ENCODE peak calls at places on chromosome 9, in seven cellular contexts. D is neural progenitor cell, I is colonic mucosa, X is PC-9, J is mucosa of descending colon, U is heart right ventricle, C is upper lobe of right lung. S is an unnamed sample. For H3K4me1, the result is how much of the 10 kb centered on the place peaks cover.

GRCh38 chr9:37033753-37034319 is at the start of gene PAX5:
- DNase-seq in D (no peak), I (no peak), X (no peak), J (no peak), U (no peak), C (no peak), S (no peak)

GRCh38 chr9:136644343-136644592 is 18.4 kb upstream of the EGFL7 start:
- DNase-seq in D (no peak), I (peak), X (no peak), J (peak), U (no peak), C (peak), S (peak)

GRCh38 chr9:86676426-86676825 is 270.9 kb downstream of the GAS1 start:
- DNase-seq in D (peak), I (no peak), X (no peak), J (no peak), U (no peak), C (no peak), S (no peak)

GRCh38 chr9:14320272-14321245 is 6.6 kb upstream of the NFIB start:
- DNase-seq in D (no peak), I (peak), X (no peak), J (no peak), U (no peak), C (no peak), S (no peak)

GRCh38 chr9:121782514-121783110 is 131.2 kb downstream of the DAB2IP start:
- DNase-seq in D (no peak), I (no peak), X (no peak), J (no peak), U (no peak), C (no peak), S (no peak)

GRCh38 chr9:5834214-5834613 is 1.3 kb upstream of the ERMP1 start:
- DNase-seq in D (no peak), I (no peak), X (no peak), J (no peak), U (no peak), C (no peak), S (no peak)

GRCh38 chr9:114288233-114289051 is 34.5 kb upstream of the ORM1 start:
- DNase-seq in D (peak), I (no peak), X (peak), J (peak), U (no peak), C (peak), S (no peak)

GRCh38 chr9:83231039-83231438 is 168.1 kb upstream of the RASEF start:
- DNase-seq in D (peak), I (no peak), X (no peak), J (no peak), U (no peak), C (no peak), S (no peak)

GRCh38 chr9:86434039-86434726 is 80.0 kb upstream of the TUT7 start:
- DNase-seq in D (peak), I (no peak), X (peak), J (no peak), U (no peak), C (no peak), S (peak)

GRCh38 chr9:98851730-98852462 is 44.4 kb downstream of the GALNT12 start:
- DNase-seq in D (no peak), I (no peak), X (peak), J (no peak), U (no peak), C (no peak), S (no peak)

GRCh38 chr9:75826292-75826691 is 64.2 kb upstream of the PCSK5 start:
- DNase-seq in D (no peak), I (no peak), X (no peak), J (no peak), U (no peak), C (no peak), S (no peak)

GRCh38 chr9:121499427-121500164 is at the start of gene GGTA1:
- DNase-seq in D (peak), I (peak), X (peak), J (peak), U (peak), C (peak), S (peak)

GRCh38 chr9:33660771-33661170 is 134.6 kb upstream of the PRSS3 start:
- DNase-seq in D (no peak), I (no peak), X (no peak), J (no peak), U (no peak), C (no peak), S (no peak)

GRCh38 chr9:131669234-131670172 is 70.4 kb downstream of the RAPGEF1 start:
- DNase-seq in D (no peak), I (no peak), X (no peak), J (no peak), U (no peak), C (peak), S (no peak)

GRCh38 chr9:117783828-117784227 is 79.6 kb downstream of the TLR4 start:
- DNase-seq in D (no peak), I (peak), X (no peak), J (no peak), U (no peak), C (no peak), S (no peak)

GRCh38 chr9:23822331-23823169 is 3.5 kb downstream of the ELAVL2 start:
- DNase-seq in D (peak), I (no peak), X (no peak), J (peak), U (no peak), C (no peak), S (no peak)

GRCh38 chr9:86730165-86730928 is 217.0 kb downstream of the GAS1 start:
- DNase-seq in D (no peak), I (no peak), X (no peak), J (no peak), U (no peak), C (no peak), S (no peak)

GRCh38 chr9:25681270-25681669 is 3.0 kb upstream of the TUSC1 start:
- DNase-seq in D (no peak), I (no peak), X (no peak), J (no peak), U (no peak), C (no peak), S (no peak)

GRCh38 chr9:124350485-124351263 is 64.6 kb downstream of the PSMB7 start:
- DNase-seq in D (no peak), I (no peak), X (no peak), J (no peak), U (no peak), C (peak), S (no peak)

GRCh38 chr9:92538541-92538940 is 2.8 kb upstream of the ECM2 start:
- DNase-seq in D (no peak), I (no peak), X (no peak), J (no peak), U (no peak), C (no peak), S (no peak)

GRCh38 chr9:27566118-27566517 is 7.2 kb downstream of the C9orf72 start:
- DNase-seq in D (no peak), I (no peak), X (no peak), J (no peak), U (no peak), C (no peak), S (no peak)

GRCh38 chr9:130212543-130213297 is 40.5 kb downstream of the NCS1 start:
- DNase-seq in D (no peak), I (no peak), X (no peak), J (no peak), U (no peak), C (no peak), S (no peak)

GRCh38 chr9:115212832-115213231 is 94.9 kb upstream of the TNC start:
- DNase-seq in D (no peak), I (no peak), X (no peak), J (no peak), U (no peak), C (no peak), S (no peak)

GRCh38 chr9:87829756-87830155 is 52.9 kb upstream of the SPATA31E1 start:
- DNase-seq in D (no peak), I (no peak), X (no peak), J (no peak), U (no peak), C (no peak), S (no peak)

GRCh38 chr9:75239176-75239575 is 150.9 kb downstream of the OSTF1 start:
- DNase-seq in D (no peak), I (no peak), X (no peak), J (no peak), U (no peak), C (peak), S (peak)

GRCh38 chr9:90926920-90927319 is 125.3 kb downstream of the SYK start:
- DNase-seq in D (no peak), I (no peak), X (no peak), J (no peak), U (no peak), C (no peak), S (no peak)

GRCh38 chr9:15293084-15293483 is 13.9 kb downstream of the TTC39B start:
- DNase-seq in D (no peak), I (no peak), X (no peak), J (no peak), U (no peak), C (no peak), S (no peak)

GRCh38 chr9:126830827-126831226 is 26.0 kb downstream of the ZBTB43 start:
- DNase-seq in D (no peak), I (no peak), X (no peak), J (no peak), U (no peak), C (no peak), S (no peak)

GRCh38 chr9:87147803-87148202 is 200.5 kb upstream of the GAS1 start:
- DNase-seq in D (no peak), I (no peak), X (no peak), J (no peak), U (no peak), C (no peak), S (no peak)

GRCh38 chr9:96135071-96135825 is 166.7 kb downstream of the HSD17B3 start:
- DNase-seq in D (no peak), I (no peak), X (no peak), J (no peak), U (no peak), C (no peak), S (no peak)

DNA sequence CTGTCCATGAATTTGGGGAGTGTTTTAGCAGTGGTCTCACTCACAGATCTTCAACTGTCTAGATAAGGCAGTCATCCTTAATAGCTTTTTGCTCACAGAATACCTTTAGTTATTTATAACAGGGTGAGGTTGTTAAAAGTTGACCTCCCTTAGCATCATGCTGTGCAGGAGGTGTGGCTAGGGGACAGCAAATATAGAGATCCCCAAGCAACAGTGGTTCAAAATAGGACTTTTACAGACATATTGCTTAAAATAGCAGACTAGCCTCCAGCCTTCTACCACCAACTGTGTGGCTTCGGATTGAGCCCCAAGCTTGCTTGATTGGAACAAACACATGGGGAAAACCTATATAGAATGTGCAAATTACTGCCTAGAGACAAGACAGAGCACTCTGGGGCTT is 724.4 kb downstream of the TLE1 start:
- DNase-seq in D (no peak), I (no peak), X (no peak), J (no peak), U (no peak), C (no peak), S (no peak)
- H3K4me1 ChIP-seq in D (under half), I (under half), X (under half), J (under half), U (under half), C (under half), S (under half)

GRCh38 chr9:107488400-107489143 is 997 bp downstream of the KLF4 start:
- DNase-seq in D (peak), I (peak), X (peak), J (peak), U (peak), C (peak), S (peak)
- TF ChIP-seq CTCF in D (no peak), I (no peak), X (no peak), J (no peak), U (no peak), C (no peak), S (no peak)

GRCh38 chr9:19615036-19615435 is 173.8 kb downstream of the SLC24A2 start:
- DNase-seq in D (no peak), I (no peak), X (no peak), J (no peak), U (no peak), C (no peak), S (no peak)
- H3K4me1 ChIP-seq in D (under half), I (under half), X (under half), J (under half), U (under half), C (under half), S (under half)

DNA sequence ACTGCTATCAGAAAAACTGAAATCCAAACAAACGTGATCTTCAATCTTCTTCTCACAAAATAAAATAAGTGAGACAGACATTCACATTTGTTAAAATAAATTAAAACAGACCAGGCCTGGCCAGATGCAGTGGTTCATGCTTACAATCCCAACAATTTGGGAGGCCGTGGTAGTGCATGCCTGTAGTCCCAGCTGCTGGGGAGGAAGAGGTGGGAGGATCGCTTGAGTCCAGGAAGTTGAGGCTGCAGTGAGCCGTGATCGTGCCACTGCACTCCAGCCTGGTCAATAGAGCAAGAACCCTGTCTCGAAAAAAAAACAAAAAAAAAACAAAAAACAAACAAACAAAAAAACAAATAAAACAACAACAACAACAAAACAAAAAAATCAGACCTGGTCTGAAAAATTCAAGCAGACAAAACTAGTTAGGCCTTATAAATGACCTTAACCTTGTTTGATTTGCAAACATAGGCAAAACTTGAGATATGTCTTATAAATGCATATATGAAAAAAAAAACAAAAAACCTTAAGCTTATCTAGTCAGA is 10.8 kb downstream of the MAPKAP1 start:
- DNase-seq in D (no peak), I (no peak), X (no peak), J (no peak), U (no peak), C (no peak), S (no peak)
- TF ChIP-seq CTCF in D (no peak), I (no peak), X (no peak), J (no peak), U (no peak), C (no peak), S (no peak)

GRCh38 chr9:116574027-116574679 is 113.0 kb upstream of the TRIM32 start:
- DNase-seq in D (no peak), I (peak), X (no peak), J (no peak), U (no peak), C (no peak), S (peak)
- H3K4me1 ChIP-seq in D (under half), I (under half), X (under half), J (under half), U (under half), C (under half), S (under half)

GRCh38 chr9:93680445-93681315 is 104.3 kb downstream of the PHF2 start:
- DNase-seq in D (no peak), I (peak), X (no peak), J (no peak), U (no peak), C (peak), S (no peak)
- TF ChIP-seq CTCF in D (no peak), I (no peak), X (no peak), J (no peak), U (no peak), C (peak), S (no peak)

GRCh38 chr9:128392302-128393152 is 21.4 kb downstream of the URM1 start:
- DNase-seq in D (peak), I (no peak), X (no peak), J (no peak), U (no peak), C (no peak), S (no peak)

GRCh38 chr9:128391956-128392301 is 20.8 kb downstream of the URM1 start:
- DNase-seq in D (no peak), I (no peak), X (no peak), J (no peak), U (no peak), C (no peak), S (no peak)

GRCh38 chr9:128390150-128390812 is 19.1 kb downstream of the URM1 start:
- DNase-seq in D (no peak), I (no peak), X (no peak), J (no peak), U (no peak), C (no peak), S (no peak)

GRCh38 chr9:128390813-128391711 is 19.9 kb downstream of the URM1 start:
- DNase-seq in D (no peak), I (no peak), X (no peak), J (no peak), U (no peak), C (no peak), S (no peak)

DNA sequence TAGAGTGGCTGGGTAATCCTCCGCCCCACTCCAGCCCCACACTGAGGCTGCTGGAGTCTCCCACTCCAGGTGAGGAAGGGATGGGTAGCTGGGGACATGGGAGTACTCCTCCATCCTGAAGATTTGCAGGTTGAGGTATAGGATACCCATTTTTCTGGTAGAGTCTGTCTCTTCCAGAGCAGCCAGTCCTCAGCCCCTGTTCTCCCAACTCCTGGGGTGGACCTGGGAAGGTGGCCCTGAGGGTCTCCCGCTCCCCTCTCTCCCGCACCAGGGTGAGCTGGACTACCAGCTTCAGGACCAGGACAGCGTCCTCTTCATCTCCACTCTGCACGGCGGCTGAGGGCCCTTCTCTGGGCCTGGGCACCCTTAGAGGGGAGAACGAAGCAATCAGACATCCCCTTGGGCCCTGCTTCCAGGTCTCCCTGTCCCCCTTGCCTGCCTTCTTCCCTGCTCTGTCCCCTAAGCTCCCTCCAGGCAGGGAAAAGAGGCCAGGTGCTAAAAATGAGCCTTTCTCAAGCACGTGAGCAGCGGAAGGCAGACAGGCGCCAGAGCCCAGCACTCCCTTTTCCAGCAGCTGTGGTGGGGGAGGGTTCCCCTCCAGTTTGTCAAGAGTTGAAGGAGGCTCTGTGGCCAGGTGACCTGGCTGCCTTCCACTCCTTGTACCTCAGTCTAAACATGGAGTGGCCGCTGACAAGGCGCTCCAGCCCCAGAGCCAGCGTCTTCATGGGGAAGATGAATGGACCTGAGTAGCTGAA is 18.4 kb downstream of the URM1 start:
- DNase-seq in D (no peak), I (no peak), X (no peak), J (no peak), U (no peak), C (peak), S (no peak)
- H3K4me1 ChIP-seq in D (under half), I (under half), X (under half), J (under half), U (under half), C (under half), S (under half)

S was measured in body of pancreas.